ENCODE peak calls at places on chromosome 22, in ten cellular contexts. One of them, this sample, is unnamed.

GRCh38 chr22:46045459-46046298 is 68.7 kb upstream of the WNT7B start:
- DNase-seq in HepG2: no peak
- DNase-seq in astrocyte of the cerebellum: no peak
- DNase-seq in dorsolateral prefrontal cortex: no peak
- DNase-seq in SK-N-SH: no peak
- DNase-seq in astrocyte of the spinal cord: no peak
- DNase-seq in GM23338: no peak
- DNase-seq in GM12865: no peak
- DNase-seq in uterus: peak; percentile 32
- DNase-seq in PC-9: no peak
- DNase-seq in this sample: no peak

GRCh38 chr22:17938484-17938924 is 85.9 kb downstream of the MICAL3 start:
- DNase-seq in HepG2: peak; percentile 44
- DNase-seq in astrocyte of the cerebellum: no peak
- DNase-seq in dorsolateral prefrontal cortex: no peak
- DNase-seq in SK-N-SH: no peak
- DNase-seq in astrocyte of the spinal cord: no peak
- DNase-seq in GM23338: no peak
- DNase-seq in GM12865: no peak
- DNase-seq in uterus: no peak
- DNase-seq in PC-9: no peak
- DNase-seq in this sample: peak; percentile 73

GRCh38 chr22:38699784-38700183 is 959 bp downstream of the JOSD1 start:
- DNase-seq in HepG2: peak; percentile 21
- DNase-seq in astrocyte of the cerebellum: no peak
- DNase-seq in dorsolateral prefrontal cortex: no peak
- DNase-seq in SK-N-SH: no peak
- DNase-seq in astrocyte of the spinal cord: peak; percentile 44
- DNase-seq in GM23338: no peak
- DNase-seq in GM12865: no peak
- DNase-seq in uterus: no peak
- DNase-seq in PC-9: no peak
- DNase-seq in this sample: peak; percentile 64

GRCh38 chr22:43491737-43492136 is 79.9 kb downstream of the MPPED1 start:
- DNase-seq in HepG2: no peak
- DNase-seq in astrocyte of the cerebellum: no peak
- DNase-seq in dorsolateral prefrontal cortex: no peak
- DNase-seq in SK-N-SH: no peak
- DNase-seq in astrocyte of the spinal cord: no peak
- DNase-seq in GM23338: no peak
- DNase-seq in GM12865: no peak
- DNase-seq in uterus: no peak
- DNase-seq in PC-9: no peak
- DNase-seq in this sample: no peak

GRCh38 chr22:17319541-17319940 is 49.7 kb upstream of the CECR2 start:
- DNase-seq in HepG2: no peak
- DNase-seq in astrocyte of the cerebellum: no peak
- DNase-seq in dorsolateral prefrontal cortex: no peak
- DNase-seq in SK-N-SH: no peak
- DNase-seq in astrocyte of the spinal cord: no peak
- DNase-seq in GM23338: no peak
- DNase-seq in GM12865: no peak
- DNase-seq in uterus: no peak
- DNase-seq in PC-9: no peak
- DNase-seq in this sample: peak; percentile 2

GRCh38 chr22:44957267-44957905 is 52.4 kb downstream of the PHF21B start:
- DNase-seq in HepG2: peak; percentile 9
- DNase-seq in astrocyte of the cerebellum: no peak
- DNase-seq in dorsolateral prefrontal cortex: no peak
- DNase-seq in SK-N-SH: no peak
- DNase-seq in astrocyte of the spinal cord: no peak
- DNase-seq in GM23338: peak; percentile 72
- DNase-seq in GM12865: no peak
- DNase-seq in uterus: no peak
- DNase-seq in PC-9: no peak
- DNase-seq in this sample: peak; percentile 19

GRCh38 chr22:40979871-40980270 is 28.7 kb downstream of the RBX1 start:
- DNase-seq in HepG2: no peak
- DNase-seq in astrocyte of the cerebellum: no peak
- DNase-seq in dorsolateral prefrontal cortex: no peak
- DNase-seq in SK-N-SH: no peak
- DNase-seq in astrocyte of the spinal cord: no peak
- DNase-seq in GM23338: no peak
- DNase-seq in GM12865: no peak
- DNase-seq in uterus: no peak
- DNase-seq in PC-9: no peak
- DNase-seq in this sample: no peak

GRCh38 chr22:28025333-28025732 is 106.3 kb upstream of the PITPNB start:
- DNase-seq in HepG2: no peak
- DNase-seq in astrocyte of the cerebellum: no peak
- DNase-seq in dorsolateral prefrontal cortex: no peak
- DNase-seq in SK-N-SH: peak; percentile 72
- DNase-seq in astrocyte of the spinal cord: no peak
- DNase-seq in GM23338: no peak
- DNase-seq in GM12865: no peak
- DNase-seq in uterus: peak; percentile 3
- DNase-seq in PC-9: no peak
- DNase-seq in this sample: no peak

GRCh38 chr22:22345781-22346180 is 101.2 kb downstream of the VPREB1 start:
- DNase-seq in HepG2: no peak
- DNase-seq in astrocyte of the cerebellum: no peak
- DNase-seq in dorsolateral prefrontal cortex: no peak
- DNase-seq in SK-N-SH: no peak
- DNase-seq in astrocyte of the spinal cord: no peak
- DNase-seq in GM23338: no peak
- DNase-seq in GM12865: no peak
- DNase-seq in uterus: no peak
- DNase-seq in PC-9: no peak
- DNase-seq in this sample: no peak

GRCh38 chr22:22343603-22344276 is 99.2 kb downstream of the VPREB1 start:
- DNase-seq in HepG2: no peak
- DNase-seq in astrocyte of the cerebellum: no peak
- DNase-seq in dorsolateral prefrontal cortex: no peak
- DNase-seq in SK-N-SH: no peak
- DNase-seq in astrocyte of the spinal cord: no peak
- DNase-seq in GM23338: no peak
- DNase-seq in GM12865: peak; percentile 54
- DNase-seq in uterus: no peak
- DNase-seq in PC-9: no peak
- DNase-seq in this sample: no peak

GRCh38 chr22:22344430-22344829 is 99.8 kb downstream of the VPREB1 start:
- DNase-seq in HepG2: no peak
- DNase-seq in astrocyte of the cerebellum: no peak
- DNase-seq in dorsolateral prefrontal cortex: no peak
- DNase-seq in SK-N-SH: no peak
- DNase-seq in astrocyte of the spinal cord: no peak
- DNase-seq in GM23338: no peak
- DNase-seq in GM12865: no peak
- DNase-seq in uterus: no peak
- DNase-seq in PC-9: no peak
- DNase-seq in this sample: no peak

GRCh38 chr22:22341736-22342135 is 97.2 kb downstream of the VPREB1 start:
- DNase-seq in HepG2: no peak
- DNase-seq in astrocyte of the cerebellum: no peak
- DNase-seq in dorsolateral prefrontal cortex: no peak
- DNase-seq in SK-N-SH: no peak
- DNase-seq in astrocyte of the spinal cord: no peak
- DNase-seq in GM23338: no peak
- DNase-seq in GM12865: no peak
- DNase-seq in uterus: no peak
- DNase-seq in PC-9: no peak
- DNase-seq in this sample: no peak

GRCh38 chr22:22342697-22343602 is 98.4 kb downstream of the VPREB1 start:
- DNase-seq in HepG2: peak; percentile 54
- DNase-seq in astrocyte of the cerebellum: no peak
- DNase-seq in dorsolateral prefrontal cortex: no peak
- DNase-seq in SK-N-SH: peak; percentile 50
- DNase-seq in astrocyte of the spinal cord: peak; percentile 10
- DNase-seq in GM23338: peak; percentile 98
- DNase-seq in GM12865: peak; percentile 82
- DNase-seq in uterus: no peak
- DNase-seq in PC-9: peak; percentile 68
- DNase-seq in this sample: peak; percentile 45
- TF ChIP-seq CTCF in HepG2: peak; percentile 81
- TF ChIP-seq CTCF in astrocyte of the cerebellum: peak; percentile 92
- TF ChIP-seq CTCF in dorsolateral prefrontal cortex: peak; percentile 63
- TF ChIP-seq CTCF in SK-N-SH: peak; percentile 87
- TF ChIP-seq CTCF in astrocyte of the spinal cord: peak; percentile 95
- TF ChIP-seq CTCF in GM23338: peak; percentile 91
- TF ChIP-seq CTCF in GM12865: peak; percentile 96
- TF ChIP-seq CTCF in uterus: peak; percentile 45
- TF ChIP-seq CTCF in PC-9: peak; percentile 85
- TF ChIP-seq CTCF in this sample: peak; percentile 84

GRCh38 chr22:47266329-47266728 is 503.9 kb downstream of the TBC1D22A start:
- DNase-seq in HepG2: no peak
- DNase-seq in astrocyte of the cerebellum: no peak
- DNase-seq in dorsolateral prefrontal cortex: no peak
- DNase-seq in SK-N-SH: no peak
- DNase-seq in astrocyte of the spinal cord: no peak
- DNase-seq in GM23338: no peak
- DNase-seq in GM12865: no peak
- DNase-seq in uterus: no peak
- DNase-seq in PC-9: no peak
- DNase-seq in this sample: no peak

GRCh38 chr22:47274196-47274595 is 511.7 kb downstream of the TBC1D22A start:
- DNase-seq in HepG2: no peak
- DNase-seq in astrocyte of the cerebellum: no peak
- DNase-seq in dorsolateral prefrontal cortex: no peak
- DNase-seq in SK-N-SH: no peak
- DNase-seq in astrocyte of the spinal cord: no peak
- DNase-seq in GM23338: no peak
- DNase-seq in GM12865: no peak
- DNase-seq in uterus: no peak
- DNase-seq in PC-9: no peak
- DNase-seq in this sample: no peak

GRCh38 chr22:47267531-47268282 is 505.3 kb downstream of the TBC1D22A start:
- DNase-seq in HepG2: no peak
- DNase-seq in astrocyte of the cerebellum: no peak
- DNase-seq in dorsolateral prefrontal cortex: no peak
- DNase-seq in SK-N-SH: no peak
- DNase-seq in astrocyte of the spinal cord: no peak
- DNase-seq in GM23338: no peak
- DNase-seq in GM12865: no peak
- DNase-seq in uterus: no peak
- DNase-seq in PC-9: no peak
- DNase-seq in this sample: no peak

GRCh38 chr22:47269689-47270088 is 507.2 kb downstream of the TBC1D22A start:
- DNase-seq in HepG2: peak; percentile 35
- DNase-seq in astrocyte of the cerebellum: no peak
- DNase-seq in dorsolateral prefrontal cortex: no peak
- DNase-seq in SK-N-SH: no peak
- DNase-seq in astrocyte of the spinal cord: no peak
- DNase-seq in GM23338: no peak
- DNase-seq in GM12865: no peak
- DNase-seq in uterus: no peak
- DNase-seq in PC-9: no peak
- DNase-seq in this sample: no peak

DNA sequence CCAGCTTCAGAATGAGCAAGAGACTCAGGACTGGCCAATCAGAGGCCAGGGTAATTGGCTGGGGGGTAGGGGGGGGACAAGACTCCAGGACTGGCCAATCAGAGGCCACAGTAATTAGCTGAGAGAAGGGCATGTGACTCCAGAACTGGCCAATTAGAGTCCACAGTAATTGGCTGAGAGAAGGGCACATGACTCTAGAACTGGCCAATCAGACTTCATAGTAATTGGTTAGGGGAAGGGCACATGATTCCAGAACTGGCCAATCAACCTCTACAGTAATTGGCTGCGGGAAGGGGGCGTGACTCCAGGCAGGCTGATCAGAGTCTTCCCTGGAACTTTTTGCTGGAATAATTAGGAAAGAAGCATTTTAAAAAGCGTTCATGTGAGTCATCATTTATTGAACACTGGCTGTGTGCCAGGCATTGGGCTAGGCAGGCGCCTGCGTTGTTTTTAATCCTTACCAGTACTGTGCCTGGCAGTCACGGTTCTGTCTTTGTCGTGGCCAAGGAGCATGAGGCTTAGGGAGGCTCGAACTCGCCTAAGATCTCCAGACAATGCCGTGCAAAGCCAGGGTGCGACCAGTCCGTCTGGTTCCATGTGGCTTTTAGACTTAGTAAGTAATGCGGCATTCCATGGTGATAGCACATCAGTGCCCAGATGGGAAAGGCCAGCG is 508.1 kb downstream of the TBC1D22A start:
- DNase-seq in HepG2: no peak
- DNase-seq in astrocyte of the cerebellum: no peak
- DNase-seq in dorsolateral prefrontal cortex: no peak
- DNase-seq in SK-N-SH: no peak
- DNase-seq in astrocyte of the spinal cord: no peak
- DNase-seq in GM23338: no peak
- DNase-seq in GM12865: no peak
- DNase-seq in uterus: no peak
- DNase-seq in PC-9: no peak
- DNase-seq in this sample: no peak
- H3K4me3 ChIP-seq in HepG2: no peak overlapping the region
- H3K4me3 ChIP-seq in astrocyte of the cerebellum: no peak overlapping the region
- H3K4me3 ChIP-seq in dorsolateral prefrontal cortex: no peak overlapping the region
- H3K4me3 ChIP-seq in SK-N-SH: no peak overlapping the region
- H3K4me3 ChIP-seq in astrocyte of the spinal cord: no peak overlapping the region
- H3K4me3 ChIP-seq in GM23338: no peak overlapping the region
- H3K4me3 ChIP-seq in GM12865: no peak overlapping the region
- H3K4me3 ChIP-seq in uterus: no peak overlapping the region
- H3K4me3 ChIP-seq in PC-9: no peak overlapping the region
- H3K4me3 ChIP-seq in this sample: no peak overlapping the region

GRCh38 chr22:32378703-32379272 is 21.1 kb downstream of the RFPL3 start:
- DNase-seq in HepG2: peak; percentile 51
- DNase-seq in astrocyte of the cerebellum: no peak
- DNase-seq in dorsolateral prefrontal cortex: peak; percentile 31
- DNase-seq in SK-N-SH: peak; percentile 80
- DNase-seq in astrocyte of the spinal cord: peak; percentile 11
- DNase-seq in GM23338: peak; percentile 93
- DNase-seq in GM12865: peak; percentile 34
- DNase-seq in uterus: no peak
- DNase-seq in PC-9: peak; percentile 15
- DNase-seq in this sample: peak; percentile 61
- TF ChIP-seq CTCF in HepG2: peak; percentile 85
- TF ChIP-seq CTCF in astrocyte of the cerebellum: peak; percentile 93
- TF ChIP-seq CTCF in dorsolateral prefrontal cortex: peak; percentile 63
- TF ChIP-seq CTCF in SK-N-SH: peak; percentile 64
- TF ChIP-seq CTCF in astrocyte of the spinal cord: peak; percentile 75
- TF ChIP-seq CTCF in GM23338: peak; percentile 94
- TF ChIP-seq CTCF in GM12865: peak; percentile 44
- TF ChIP-seq CTCF in uterus: no peak
- TF ChIP-seq CTCF in PC-9: peak; percentile 68
- TF ChIP-seq CTCF in this sample: peak; percentile 94

DNA sequence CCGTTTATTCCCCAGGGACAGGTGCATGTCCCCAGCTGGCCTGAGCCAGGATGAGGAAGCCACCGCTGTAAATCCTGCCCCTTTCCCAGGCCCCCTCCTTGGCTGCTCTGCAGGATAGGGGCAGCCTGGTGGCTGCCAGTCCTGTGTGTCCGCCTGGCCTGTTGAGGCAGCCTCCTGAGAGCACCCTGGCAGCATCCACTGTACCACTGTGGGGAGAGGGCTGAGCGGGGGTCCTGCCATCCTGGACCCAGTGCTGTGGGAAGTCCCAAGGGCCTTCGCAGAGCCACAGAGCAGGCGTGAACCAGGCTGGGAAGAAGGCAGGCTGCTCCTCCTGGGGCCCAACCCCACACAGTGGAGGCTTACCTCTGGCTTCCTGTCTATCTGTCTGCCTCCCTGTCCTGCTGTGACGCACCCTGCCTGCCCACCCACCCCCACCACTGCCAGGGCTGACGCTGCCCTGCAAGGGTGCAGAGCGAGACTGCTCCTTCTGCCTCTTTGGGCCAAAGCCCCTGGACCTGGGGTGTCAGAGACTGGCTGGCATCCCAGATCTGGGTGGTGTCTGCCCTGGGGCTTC is 8.4 kb downstream of the KCTD17 start:
- DNase-seq in HepG2: no peak
- DNase-seq in astrocyte of the cerebellum: no peak
- DNase-seq in dorsolateral prefrontal cortex: no peak
- DNase-seq in SK-N-SH: no peak
- DNase-seq in astrocyte of the spinal cord: no peak
- DNase-seq in GM23338: no peak
- DNase-seq in GM12865: no peak
- DNase-seq in uterus: no peak
- DNase-seq in PC-9: no peak
- DNase-seq in this sample: no peak
- H3K4me3 ChIP-seq in HepG2: no peak overlapping the region
- H3K4me3 ChIP-seq in astrocyte of the cerebellum: no peak overlapping the region
- H3K4me3 ChIP-seq in dorsolateral prefrontal cortex: no peak overlapping the region
- H3K4me3 ChIP-seq in SK-N-SH: no peak overlapping the region
- H3K4me3 ChIP-seq in astrocyte of the spinal cord: no peak overlapping the region
- H3K4me3 ChIP-seq in GM23338: no peak overlapping the region
- H3K4me3 ChIP-seq in GM12865: no peak overlapping the region
- H3K4me3 ChIP-seq in uterus: no peak overlapping the region
- H3K4me3 ChIP-seq in PC-9: no peak overlapping the region
- H3K4me3 ChIP-seq in this sample: no peak overlapping the region